ENCODE peak calls at places on chromosomes 2 and 18, in ten cellular contexts. M is choroid plexus epithelial cell; P is GM04504; G is tibial artery; T is ureter; C is SHP77; R is effector CD4-positive, alpha-beta T cell; O is NCI-H345; K is dermis microvascular lymphatic vessel endothelial cell; D is fibroblast of villous mesenchyme. I is an unnamed sample.

GRCh38 chr2:85326406-85326945 is 1.3 kb downstream of the TGOLN2 start:
- DNase-seq in O (no peak), R (peak), C (no peak), K (peak), P (no peak), G (no peak), T (no peak), M (peak), D (peak), I (no peak)

GRCh38 chr18:6557470-6558245 is 142.9 kb upstream of the L3MBTL4 start:
- DNase-seq in T (no peak), O (peak), K (no peak), R (no peak), P (no peak), C (no peak), M (peak), G (peak), D (no peak), I (no peak)

GRCh38 chr2:171086352-171087290 is 74.1 kb downstream of the TLK1 start:
- DNase-seq in C (peak), M (peak), R (peak), T (no peak), G (no peak), P (peak), O (peak), K (peak), D (peak), I (no peak)

GRCh38 chr2:69902213-69902922 is 8.6 kb downstream of the SNRNP27 start:
- DNase-seq in M (no peak), D (no peak), C (no peak), G (no peak), R (peak), T (no peak), P (no peak), O (no peak), K (no peak), I (no peak)

GRCh38 chr2:14778015-14778414 is 145.5 kb downstream of the LRATD1 start:
- DNase-seq in C (no peak), P (no peak), G (no peak), M (no peak), D (peak), O (no peak), T (no peak), R (no peak), K (no peak), I (no peak)

GRCh38 chr18:904135-905090 is at the start of gene ADCYAP1:
- DNase-seq in T (no peak), K (no peak), P (no peak), R (no peak), G (no peak), C (peak), O (peak), D (no peak), M (peak), I (peak)

GRCh38 chr2:39925312-39925711 is 146.3 kb upstream of the THUMPD2 start:
- DNase-seq in O (no peak), K (no peak), R (no peak), D (no peak), P (no peak), C (no peak), G (no peak), T (no peak), M (no peak), I (no peak)

GRCh38 chr2:11068856-11069526 is 86.3 kb upstream of the SLC66A3 start:
- DNase-seq in D (no peak), R (no peak), O (no peak), K (no peak), P (no peak), G (no peak), C (no peak), M (no peak), T (no peak), I (no peak)

GRCh38 chr2:28231110-28231621 is 161.5 kb upstream of the FOSL2 start:
- DNase-seq in P (no peak), G (no peak), M (peak), O (no peak), D (peak), R (no peak), C (no peak), K (no peak), T (no peak), I (no peak)

GRCh38 chr2:135030826-135031225 is 16.4 kb downstream of the MAP3K19 start:
- DNase-seq in M (peak), O (no peak), D (peak), T (no peak), K (peak), C (no peak), R (no peak), P (no peak), G (no peak), I (no peak)